ENCODE peak calls at places on chromosomes 11 and 22, in seven cellular contexts. M is colonic mucosa, Z is heart right ventricle, W is uterus, L is spleen, D is upper lobe of left lung, B is GM12878. F is an unnamed sample.

GRCh38 chr11:117851852-117852251 is 24.6 kb downstream of the FXYD6 start:
- DNase-seq in Z (no peak), L (no peak), D (no peak), W (peak; percentile 61), M (peak; percentile 19), B (no peak), F (no peak)

GRCh38 chr11:94731921-94732601 is 36.1 kb upstream of the AMOTL1 start:
- DNase-seq in B (no peak), M (no peak), W (peak; percentile 34), L (no peak), D (no peak), Z (no peak), F (no peak)

GRCh38 chr11:96188625-96189006 is 154.4 kb downstream of the MAML2 start:
- DNase-seq in L (no peak), B (peak; percentile 75), M (no peak), D (no peak), W (no peak), Z (no peak), F (no peak)

GRCh38 chr11:5291207-5291838 is 10.4 kb downstream of the OR51B4 start:
- DNase-seq in M (no peak), B (no peak), D (no peak), L (no peak), W (no peak), Z (no peak), F (no peak)

GRCh38 chr22:24007253-24008021 is 2.2 kb upstream of the GSTT4 start:
- DNase-seq in Z (no peak), D (no peak), B (no peak), W (no peak), L (no peak), M (no peak), F (no peak)

GRCh38 chr11:8019671-8020597 is 32.8 kb downstream of the EIF3F start:
- DNase-seq in Z (peak; percentile 40), W (peak; percentile 54), B (no peak), M (peak; percentile 15), L (no peak), D (no peak), F (no peak)

GRCh38 chr11:126362879-126363655 is 7.6 kb downstream of the ST3GAL4 start:
- DNase-seq in D (no peak), L (peak; percentile 58), B (no peak), M (no peak), W (peak; percentile 12), Z (no peak), F (no peak)

GRCh38 chr11:73206751-73207280 is 11.3 kb upstream of the P2RY2 start:
- DNase-seq in B (no peak), M (no peak), L (no peak), Z (no peak), D (no peak), W (no peak), F (no peak)

GRCh38 chr11:45252134-45252856 is 33.8 kb downstream of the SYT13 start:
- DNase-seq in B (no peak), L (no peak), D (peak; percentile 31), Z (peak; percentile 73), M (peak; percentile 84), W (no peak), F (no peak)

GRCh38 chr11:69333906-69334305 is 40.0 kb downstream of the MYEOV start:
- DNase-seq in D (peak; percentile 0), B (no peak), W (no peak), L (no peak), Z (no peak), M (peak; percentile 11), F (no peak)

GRCh38 chr11:107272561-107272960 is 185.1 kb downstream of the CWF19L2 start:
- DNase-seq in M (no peak), L (no peak), Z (no peak), D (no peak), W (no peak), B (no peak), F (no peak)

GRCh38 chr11:76785513-76785912 is 2.4 kb downstream of the TSKU start:
- DNase-seq in B (no peak), L (peak; percentile 46), W (no peak), Z (no peak), D (no peak), M (peak; percentile 57), F (no peak)

GRCh38 chr11:11973361-11973800 is 35.0 kb downstream of the DKK3 start:
- DNase-seq in W (peak; percentile 74), B (no peak), M (no peak), L (no peak), Z (peak; percentile 73), D (peak; percentile 34), F (no peak)

GRCh38 chr11:69913591-69914285 is 94.5 kb upstream of the FGF3 start:
- DNase-seq in M (no peak), W (no peak), D (no peak), B (no peak), L (peak; percentile 55), Z (no peak), F (no peak)

GRCh38 chr22:43993072-43993760 is 30.9 kb upstream of the PARVB start:
- DNase-seq in B (peak; percentile 5), L (peak; percentile 85), M (peak; percentile 40), W (peak; percentile 64), D (peak; percentile 47), Z (peak; percentile 56), F (peak; percentile 37)

GRCh38 chr11:11992257-11992690 is 16.2 kb downstream of the DKK3 start:
- DNase-seq in W (no peak), L (no peak), M (no peak), D (no peak), B (no peak), Z (no peak), F (no peak)

GRCh38 chr11:86743223-86744118 is 56.9 kb upstream of the PRSS23 start:
- DNase-seq in B (no peak), Z (no peak), D (peak; percentile 52), L (no peak), W (peak; percentile 45), M (peak; percentile 27), F (no peak)

GRCh38 chr11:112828433-112828832 is 132.8 kb upstream of the NCAM1 start:
- DNase-seq in M (no peak), L (no peak), B (no peak), W (no peak), Z (no peak), D (no peak), F (no peak)

GRCh38 chr11:124113890-124114289 is 1.4 kb upstream of the VWA5A start:
- DNase-seq in M (peak; percentile 62), L (no peak), D (no peak), Z (no peak), B (no peak), W (no peak), F (no peak)

GRCh38 chr11:37861671-37862070 is 1263.6 kb upstream of the RAG2 start:
- DNase-seq in D (no peak), M (no peak), L (no peak), Z (no peak), W (no peak), B (no peak), F (no peak)

GRCh38 chr11:37857726-37858125 is 1259.7 kb upstream of the RAG2 start:
- DNase-seq in W (no peak), L (no peak), M (no peak), B (no peak), Z (no peak), D (no peak), F (no peak)

DNA sequence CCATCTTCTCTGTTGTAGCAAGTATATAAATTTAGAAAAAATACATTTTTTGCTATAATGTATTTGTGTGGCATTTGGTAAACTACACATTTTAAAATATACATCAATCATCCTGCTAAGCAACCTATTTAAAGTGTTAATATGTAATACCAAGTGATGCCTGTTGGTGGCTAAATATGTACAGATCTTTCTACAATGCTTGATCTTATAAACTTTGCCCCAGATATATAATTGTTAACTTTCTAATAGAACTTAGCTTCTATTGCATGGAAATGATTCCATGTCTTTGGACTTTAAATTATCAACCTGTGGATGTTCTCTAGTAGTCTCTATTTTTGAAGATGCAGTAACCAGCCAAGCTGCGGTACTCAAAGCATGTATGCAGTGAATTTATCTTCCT is 1260.4 kb upstream of the RAG2 start:
- DNase-seq in L (no peak), B (no peak), Z (no peak), M (no peak), D (no peak), W (no peak), F (no peak)
- TF ChIP-seq CTCF in L (no peak), B (no peak), Z (no peak), M (no peak), D (no peak), W (no peak), F (no peak)

GRCh38 chr11:111730871-111731591 is 35.2 kb downstream of the PPP2R1B start:
- DNase-seq in L (peak; percentile 68), D (no peak), B (no peak), W (no peak), M (peak; percentile 50), Z (peak; percentile 59), F (no peak)

GRCh38 chr11:111729441-111729840 is 36.7 kb downstream of the PPP2R1B start:
- DNase-seq in L (no peak), D (no peak), Z (no peak), B (no peak), M (no peak), W (no peak), F (no peak)

GRCh38 chr11:111727431-111727830 is 38.8 kb downstream of the PPP2R1B start:
- DNase-seq in D (no peak), L (no peak), Z (no peak), B (no peak), W (no peak), M (no peak), F (no peak)

GRCh38 chr11:111731839-111732238 is 34.4 kb downstream of the PPP2R1B start:
- DNase-seq in W (no peak), Z (no peak), M (no peak), L (peak; percentile 50), D (no peak), B (no peak), F (no peak)

GRCh38 chr11:111730031-111730430 is 36.2 kb downstream of the PPP2R1B start:
- DNase-seq in D (no peak), W (no peak), Z (no peak), M (no peak), L (no peak), B (no peak), F (no peak)
- H3K27ac ChIP-seq in D (peak overlapping the region; percentile 56), W (peak overlapping the region; percentile 50), Z (peak overlapping the region; percentile 60), M (no peak overlapping the region), L (no peak overlapping the region), B (no peak overlapping the region), F (no peak overlapping the region)

DNA sequence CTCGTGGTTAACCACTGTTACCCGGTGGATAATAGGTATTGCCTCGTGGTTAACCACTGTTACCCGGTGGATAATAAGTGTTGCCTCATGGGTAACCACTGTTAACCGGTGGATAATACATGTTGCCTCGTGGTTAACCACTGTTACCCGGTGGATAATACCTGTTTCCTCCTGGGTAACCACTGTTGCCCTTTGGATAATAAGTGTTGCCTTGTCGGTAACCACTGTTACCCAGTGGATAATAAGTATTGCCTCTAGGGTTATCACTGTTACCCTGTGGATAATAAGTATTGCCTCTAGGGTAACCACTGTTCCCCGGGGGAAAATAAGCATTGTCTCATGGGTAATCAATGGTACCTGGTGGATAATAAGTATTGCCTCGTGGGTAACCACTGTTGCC is 15.0 kb upstream of the NXPE4 start:
- DNase-seq in Z (no peak), M (no peak), W (no peak), D (no peak), B (no peak), L (no peak), F (no peak)
- H3K9me3 ChIP-seq in Z (no peaks in the 10 kb centered on the region), M (no peaks in the 10 kb centered on the region), W (no peaks in the 10 kb centered on the region), D (no peaks in the 10 kb centered on the region), B (no peaks in the 10 kb centered on the region), L (peaks cover 8% of the 10 kb centered on the region), F (no peaks in the 10 kb centered on the region)

GRCh38 chr11:93133710-93134109 is 64.1 kb downstream of the SLC36A4 start:
- DNase-seq in W (no peak), M (no peak), B (no peak), Z (no peak), L (no peak), D (no peak), F (no peak)

GRCh38 chr11:93128574-93128973 is 69.2 kb downstream of the SLC36A4 start:
- DNase-seq in B (no peak), D (no peak), M (no peak), Z (no peak), W (no peak), L (no peak), F (no peak)

GRCh38 chr11:93131709-93132108 is 66.1 kb downstream of the SLC36A4 start:
- DNase-seq in B (no peak), W (no peak), D (no peak), M (no peak), L (no peak), Z (no peak), F (no peak)
- TF ChIP-seq CTCF in B (peak; percentile 33), W (no peak), D (no peak), M (no peak), L (no peak), Z (peak; percentile 14), F (no peak)